ENCODE peak calls at places on chromosomes 6 and 20, in four cellular contexts. X, J, P and K are unnamed samples.

GRCh38 chr6:5510734-5511133 is 249.4 kb downstream of the FARS2 start:
- DNase-seq in X (no peak), J (no peak), P (no peak), K (no peak)

GRCh38 chr20:36434383-36434782 is 106.9 kb upstream of the MYL9 start:
- DNase-seq in J (no peak), P (no peak), X (no peak), K (no peak)

GRCh38 chr6:169956580-169956979 is 205.2 kb downstream of the ERMARD start:
- DNase-seq in J (no peak), P (no peak), X (no peak), K (no peak)

GRCh38 chr20:32110173-32110704 is 725 bp downstream of the TM9SF4 start:
- DNase-seq in P (no peak), X (no peak), J (no peak), K (no peak)

GRCh38 chr6:142374965-142375733 is 73.3 kb downstream of the ADGRG6 start:
- DNase-seq in P (no peak), J (peak), X (peak), K (peak)

GRCh38 chr6:12842126-12842525 is 125.6 kb downstream of the PHACTR1 start:
- DNase-seq in X (no peak), J (no peak), P (no peak), K (no peak)

GRCh38 chr6:74519172-74519571 is 686.7 kb downstream of the COL12A1 start:
- DNase-seq in X (no peak), P (no peak), J (peak), K (peak)

GRCh38 chr20:57883761-57884160 is 173.9 kb upstream of the PMEPA1 start:
- DNase-seq in J (no peak), P (no peak), X (no peak), K (no peak)

GRCh38 chr6:293185-294174 is 1.2 kb downstream of the DUSP22 start:
- DNase-seq in X (no peak), P (no peak), J (no peak), K (peak)

GRCh38 chr6:134604014-134604676 is 286.2 kb upstream of the SGK1 start:
- DNase-seq in X (no peak), J (no peak), P (no peak), K (no peak)

GRCh38 chr6:12170351-12171079 is 119.6 kb upstream of the EDN1 start:
- DNase-seq in X (no peak), P (no peak), J (no peak), K (no peak)

GRCh38 chr6:133983099-133983939 is 30.3 kb downstream of the TBPL1 start:
- DNase-seq in X (no peak), P (no peak), J (peak), K (no peak)

GRCh38 chr6:122747573-122747972 is 31.9 kb upstream of the FABP7 start:
- DNase-seq in J (no peak), P (no peak), X (no peak), K (no peak)

GRCh38 chr6:7910654-7911344 is at the start of gene TXNDC5:
- DNase-seq in P (peak), J (peak), X (no peak), K (peak)

GRCh38 chr6:135116566-135116965 is 61.9 kb upstream of the HBS1L start:
- DNase-seq in X (no peak), J (no peak), P (no peak), K (no peak)

GRCh38 chr20:24781061-24781980 is 167.7 kb upstream of the CST7 start:
- DNase-seq in X (no peak), P (no peak), J (no peak), K (peak)

GRCh38 chr6:136365781-136366354 is 76.2 kb upstream of the BCLAF1 start:
- DNase-seq in J (no peak), P (peak), X (no peak), K (no peak)

GRCh38 chr6:25956231-25956630 is 6.4 kb upstream of the TRIM38 start:
- DNase-seq in J (no peak), X (no peak), P (no peak), K (no peak)

GRCh38 chr6:43838276-43839036 is 68.4 kb downstream of the VEGFA start:
- DNase-seq in X (no peak), P (peak), J (peak), K (peak)

GRCh38 chr6:161031721-161032495 is 40.3 kb downstream of the MAP3K4 start:
- DNase-seq in J (peak), P (no peak), X (no peak), K (peak)

GRCh38 chr6:8905647-8906231 is 470.4 kb upstream of the SLC35B3 start:
- DNase-seq in X (no peak), P (no peak), J (no peak), K (no peak)

GRCh38 chr6:139080255-139080920 is 51.8 kb downstream of the ABRACL start:
- DNase-seq in J (peak), X (no peak), P (no peak), K (peak)

GRCh38 chr20:44581515-44581914 is 864 bp upstream of the PKIG start:
- DNase-seq in J (no peak), P (no peak), X (no peak), K (no peak)
- H3K27ac ChIP-seq in J (no peak), P (peak), X (no peak), K (no peak)

DNA sequence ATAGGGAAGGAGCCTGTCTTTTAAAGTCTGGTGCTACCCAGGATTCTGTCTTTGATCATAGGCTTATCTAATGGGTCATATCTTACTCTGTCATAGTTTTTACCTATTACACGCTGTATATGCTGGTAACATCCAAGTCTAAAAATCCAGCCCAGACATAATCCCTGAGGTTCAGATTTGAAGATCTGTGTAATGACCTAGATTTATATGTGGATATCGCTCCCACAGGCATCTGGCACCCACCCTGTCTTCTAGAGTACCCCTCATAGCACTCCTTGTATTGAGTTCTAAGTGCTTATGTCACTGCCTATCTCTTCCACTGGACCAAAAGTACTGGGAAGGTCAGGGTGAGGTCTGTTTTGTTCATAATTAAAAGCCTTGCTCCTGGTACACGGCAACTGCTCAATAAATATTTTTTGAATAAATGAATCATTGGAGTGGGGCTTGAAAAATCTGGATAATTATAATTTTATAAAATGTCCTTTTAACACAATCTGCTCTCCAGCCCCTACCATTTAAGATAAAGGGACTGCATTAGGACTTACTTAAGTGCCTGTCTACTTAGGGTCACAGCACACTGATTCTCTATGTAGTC is 136.4 kb downstream of the FUT9 start:
- DNase-seq in X (no peak), P (no peak), J (no peak), K (no peak)
- TF ChIP-seq CTCF in X (no peak), P (no peak), J (no peak), K (no peak)

GRCh38 chr6:22164236-22164635 is 132.6 kb downstream of the PRL start:
- DNase-seq in P (no peak), X (no peak), J (no peak), K (no peak)
- H3K27ac ChIP-seq in P (no peak), X (no peak), J (no peak), K (no peak)

GRCh38 chr20:17655286-17655651 is 26.8 kb downstream of the RRBP1 start:
- DNase-seq in P (no peak), J (peak), X (no peak), K (no peak)
- TF ChIP-seq CTCF in P (no peak), J (no peak), X (no peak), K (peak)

DNA sequence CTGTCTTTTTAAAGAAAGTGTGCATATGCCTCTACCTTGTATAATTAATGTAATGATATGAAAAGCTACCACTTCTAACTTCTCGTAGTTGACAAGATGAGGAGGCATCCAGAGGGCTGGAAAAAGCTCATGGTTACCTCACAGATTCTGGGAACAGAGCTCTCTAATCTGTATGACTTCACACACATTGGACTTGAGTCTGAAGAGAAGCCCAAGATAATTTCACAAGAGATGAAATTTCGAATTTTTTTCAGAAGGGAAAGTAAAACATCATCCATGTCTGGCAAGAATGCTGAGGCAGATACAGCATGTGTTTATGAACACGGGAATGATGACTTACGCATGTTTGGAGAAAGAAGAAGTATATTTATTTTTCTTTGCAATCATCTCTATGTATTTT is 141.8 kb upstream of the TENT5A start:
- DNase-seq in P (no peak), X (no peak), J (peak), K (no peak)
- H3K27ac ChIP-seq in P (peak), X (no peak), J (peak), K (no peak)

GRCh38 chr20:4569092-4569491 is 152.6 kb upstream of the PRND start:
- DNase-seq in J (no peak), X (no peak), P (no peak), K (no peak)
- TF ChIP-seq CTCF in J (peak), X (peak), P (no peak), K (no peak)

DNA sequence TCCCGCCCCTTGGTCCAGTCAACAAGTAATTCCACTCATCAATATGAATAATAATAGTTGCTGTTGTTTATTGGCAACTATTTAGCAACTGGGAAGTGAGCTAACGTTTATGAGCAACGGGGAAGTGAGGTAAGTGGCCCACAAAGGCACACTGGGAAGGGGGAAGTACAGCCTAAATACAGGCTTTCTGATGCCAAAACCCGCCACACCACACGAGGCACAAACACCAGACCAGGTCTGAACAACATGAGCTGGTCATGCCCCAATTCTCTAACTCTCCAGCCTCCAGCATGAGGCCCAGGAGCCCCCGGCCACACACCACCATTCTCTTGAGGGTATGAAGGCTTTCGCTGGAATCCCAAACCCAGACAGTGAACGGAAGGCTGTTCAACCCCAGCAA is 50.8 kb downstream of the PREX1 start:
- DNase-seq in X (no peak), J (no peak), P (no peak), K (no peak)
- H3K27ac ChIP-seq in X (no peak), J (no peak), P (peak), K (no peak)

GRCh38 chr6:116060572-116061283 is at the start of gene FRK:
- DNase-seq in X (no peak), J (peak), P (no peak), K (peak)
- TF ChIP-seq CTCF in X (no peak), J (peak), P (peak), K (no peak)

GRCh38 chr6:2732503-2733089 is 18.1 kb downstream of the MYLK4 start:
- DNase-seq in P (no peak), X (no peak), J (no peak), K (no peak)
- H3K27ac ChIP-seq in P (peak), X (no peak), J (no peak), K (no peak)

DNA sequence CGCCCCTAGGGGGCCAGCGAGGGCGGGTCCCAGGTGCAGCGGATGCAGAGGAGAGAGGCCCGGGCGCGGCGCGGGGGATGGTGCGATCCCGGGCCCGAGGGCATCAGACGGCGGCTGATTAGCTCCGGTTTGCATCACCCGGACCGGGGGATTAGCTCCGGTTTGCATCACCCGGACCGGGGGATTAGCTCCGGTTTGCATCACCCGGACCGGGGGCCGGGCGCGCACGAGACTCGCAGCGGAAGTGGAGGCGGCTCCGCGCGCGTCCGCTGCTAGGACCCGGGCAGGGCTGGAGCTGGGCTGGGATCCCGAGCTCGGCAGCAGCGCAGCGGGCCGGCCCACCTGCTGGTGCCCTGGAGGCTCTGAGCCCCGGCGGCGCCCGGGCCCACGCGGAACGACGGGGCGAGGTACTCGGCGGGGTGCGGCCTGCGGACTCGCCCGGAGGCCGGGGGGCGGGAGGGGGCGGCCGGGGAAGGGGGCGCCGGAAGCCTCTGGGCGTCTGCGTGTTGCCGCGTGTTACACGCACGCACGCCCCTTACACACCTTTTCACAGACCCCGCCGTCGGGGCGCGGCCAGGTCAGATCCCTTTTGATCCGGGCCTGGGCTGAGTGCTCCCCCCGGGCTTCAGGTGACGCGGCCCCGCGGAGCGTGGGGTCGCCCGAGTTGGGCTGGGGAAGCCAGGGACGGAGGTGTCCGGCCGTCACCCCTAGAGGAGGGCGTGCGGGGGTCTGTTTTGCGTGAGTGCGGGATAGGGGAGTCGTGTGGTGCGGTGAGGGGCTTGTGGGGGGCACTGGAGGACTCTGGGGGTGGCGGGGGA is 412 bp downstream of the TRIB3 start:
- DNase-seq in J (peak), P (no peak), X (no peak), K (peak)
- TF ChIP-seq CTCF in J (no peak), P (no peak), X (no peak), K (no peak)